ENCODE peak calls at places on chromosomes 13 and 19, in eight cellular contexts. A is HT1080; X is C1 segment of cervical spinal cord; R is fibroblast of gingiva; E is neural crest cell; H is activated T-cell treated with anti-CD3 and anti-CD28 coated beads, Interleukin-2, amount 50 U/mL, for 72 hours; V is A172; Q is endothelial cell. N is an unnamed sample.

GRCh38 chr19:31178833-31179470 is 170.3 kb downstream of the TSHZ3 start:
- DNase-seq in A (no peak), X (no peak), R (no peak), E (no peak), H (no peak), V (no peak), Q (no peak), N (no peak)

GRCh38 chr19:37963190-37963947 is 56.4 kb downstream of the SIPA1L3 start:
- DNase-seq in A (no peak), X (no peak), R (peak; percentile 42), E (no peak), H (no peak), V (no peak), Q (no peak), N (no peak)

GRCh38 chr13:96020155-96020575 is 33.0 kb downstream of the UGGT2 start:
- DNase-seq in A (peak; percentile 65), X (no peak), R (peak; percentile 71), E (peak; percentile 7), H (no peak), V (peak; percentile 53), Q (peak; percentile 55), N (no peak)

GRCh38 chr19:54431255-54431838 is 16.1 kb downstream of the TTYH1 start:
- DNase-seq in A (no peak), X (no peak), R (peak; percentile 44), E (no peak), H (no peak), V (peak; percentile 55), Q (no peak), N (no peak)

GRCh38 chr19:51301266-51301665 is 10.2 kb upstream of the IGLON5 start:
- DNase-seq in A (no peak), X (no peak), R (no peak), E (no peak), H (no peak), V (no peak), Q (no peak), N (no peak)

GRCh38 chr13:98689347-98689968 is 63.0 kb downstream of the SLC15A1 start:
- DNase-seq in A (no peak), X (no peak), R (no peak), E (no peak), H (no peak), V (no peak), Q (no peak), N (no peak)

GRCh38 chr19:16714702-16715294 is 4.8 kb upstream of the NWD1 start:
- DNase-seq in A (peak; percentile 39), X (peak; percentile 6), R (no peak), E (peak; percentile 66), H (peak; percentile 44), V (peak; percentile 57), Q (peak; percentile 67), N (peak; percentile 58)

GRCh38 chr13:98565726-98566577 is 11.0 kb downstream of the STK24 start:
- DNase-seq in A (no peak), X (no peak), R (no peak), E (no peak), H (no peak), V (no peak), Q (no peak), N (no peak)

GRCh38 chr19:32022946-32023832 is 322.2 kb upstream of the ZNF507 start:
- DNase-seq in A (no peak), X (peak; percentile 7), R (no peak), E (no peak), H (no peak), V (no peak), Q (peak; percentile 12), N (no peak)

GRCh38 chr19:52961981-52962380 is 700 bp downstream of the ZNF816 start:
- DNase-seq in A (no peak), X (no peak), R (no peak), E (no peak), H (no peak), V (no peak), Q (no peak), N (no peak)

GRCh38 chr13:98285317-98285716 is 108.2 kb upstream of the RNF113B start:
- DNase-seq in A (no peak), X (no peak), R (no peak), E (no peak), H (no peak), V (no peak), Q (no peak), N (no peak)

GRCh38 chr13:51935326-51936171 is 73.8 kb downstream of the CCDC70 start:
- DNase-seq in A (peak; percentile 40), X (no peak), R (no peak), E (no peak), H (no peak), V (peak; percentile 33), Q (peak; percentile 55), N (peak; percentile 35)

GRCh38 chr19:42286349-42287016 is 15.4 kb upstream of the PRR19 start:
- DNase-seq in A (no peak), X (no peak), R (no peak), E (no peak), H (no peak), V (no peak), Q (no peak), N (no peak)

GRCh38 chr13:110913911-110914292 is 967 bp downstream of the ANKRD10 start:
- DNase-seq in A (no peak), X (no peak), R (no peak), E (no peak), H (no peak), V (no peak), Q (no peak), N (no peak)

GRCh38 chr19:50777830-50778303 is 7.6 kb downstream of the GPR32 start:
- DNase-seq in A (no peak), X (no peak), R (no peak), E (peak; percentile 18), H (no peak), V (no peak), Q (no peak), N (peak; percentile 77)

GRCh38 chr19:8552810-8553209 is 24.4 kb downstream of the MYO1F start:
- DNase-seq in A (peak; percentile 55), X (no peak), R (no peak), E (peak; percentile 31), H (no peak), V (peak; percentile 47), Q (peak; percentile 17), N (no peak)

GRCh38 chr13:20161951-20162300 is 1.1 kb upstream of the GJA3 start:
- DNase-seq in A (no peak), X (no peak), R (no peak), E (no peak), H (no peak), V (no peak), Q (no peak), N (no peak)

GRCh38 chr19:36771275-36772231 is 1.1 kb downstream of the ZNF850 start:
- DNase-seq in A (peak; percentile 28), X (no peak), R (peak; percentile 57), E (peak; percentile 1), H (peak; percentile 71), V (peak; percentile 85), Q (peak; percentile 33), N (peak; percentile 56)

GRCh38 chr13:77143325-77143907 is 116.5 kb upstream of the FBXL3 start:
- DNase-seq in A (no peak), X (no peak), R (peak; percentile 61), E (no peak), H (no peak), V (no peak), Q (no peak), N (no peak)

GRCh38 chr19:6828698-6829633 is 56.5 kb downstream of the VAV1 start:
- DNase-seq in A (peak; percentile 5), X (no peak), R (no peak), E (no peak), H (peak; percentile 58), V (peak; percentile 45), Q (no peak), N (peak; percentile 67)

GRCh38 chr13:109586509-109587346 is 199.7 kb downstream of the IRS2 start:
- DNase-seq in A (no peak), X (no peak), R (no peak), E (no peak), H (no peak), V (no peak), Q (no peak), N (no peak)

GRCh38 chr19:34480971-34481821 is at the start of gene WTIP:
- DNase-seq in A (peak; percentile 37), X (no peak), R (peak; percentile 95), E (peak; percentile 75), H (no peak), V (peak; percentile 47), Q (peak; percentile 84), N (no peak)

GRCh38 chr19:1251503-1252220 is 3.3 kb downstream of the MIDN start:
- DNase-seq in A (no peak), X (peak; percentile 74), R (no peak), E (no peak), H (peak; percentile 72), V (no peak), Q (peak; percentile 29), N (peak; percentile 76)

GRCh38 chr19:13241321-13242104 is 91.3 kb downstream of the IER2 start:
- DNase-seq in A (no peak), X (no peak), R (no peak), E (no peak), H (peak; percentile 22), V (no peak), Q (no peak), N (peak; percentile 64)

GRCh38 chr19:996051-996838 is 4.0 kb upstream of the GRIN3B start:
- DNase-seq in A (no peak), X (no peak), R (no peak), E (no peak), H (peak; percentile 74), V (no peak), Q (no peak), N (no peak)